ENCODE peak calls at places on chromosomes 6 and 20, in eight cellular contexts. One of them, this sample, is unnamed.

GRCh38 chr20:6956056-6956455 is 188.6 kb downstream of the BMP2 start:
- DNase-seq in MM.1S: no peak
- DNase-seq in GM23338: no peak
- DNase-seq in OCI-LY7: no peak
- DNase-seq in SK-N-SH: no peak
- DNase-seq in GM23248: no peak
- DNase-seq in H9: no peak
- DNase-seq in trophoblast cell: no peak
- DNase-seq in this sample: no peak

GRCh38 chr6:158031445-158032353 is 50.0 kb downstream of the SYNJ2 start:
- DNase-seq in MM.1S: no peak
- DNase-seq in GM23338: no peak
- DNase-seq in OCI-LY7: no peak
- DNase-seq in SK-N-SH: peak; percentile 54
- DNase-seq in GM23248: peak; percentile 96
- DNase-seq in H9: no peak
- DNase-seq in trophoblast cell: peak; percentile 41
- DNase-seq in this sample: peak; percentile 82

GRCh38 chr6:33686981-33687975 is 24.2 kb downstream of the UQCC2 start:
- DNase-seq in MM.1S: no peak
- DNase-seq in GM23338: no peak
- DNase-seq in OCI-LY7: no peak
- DNase-seq in SK-N-SH: peak; percentile 27
- DNase-seq in GM23248: no peak
- DNase-seq in H9: no peak
- DNase-seq in trophoblast cell: no peak
- DNase-seq in this sample: no peak

GRCh38 chr6:17454316-17455005 is 61.1 kb downstream of the CAP2 start:
- DNase-seq in MM.1S: no peak
- DNase-seq in GM23338: no peak
- DNase-seq in OCI-LY7: no peak
- DNase-seq in SK-N-SH: no peak
- DNase-seq in GM23248: peak; percentile 66
- DNase-seq in H9: no peak
- DNase-seq in trophoblast cell: no peak
- DNase-seq in this sample: no peak

GRCh38 chr20:50722466-50723155 is 8.8 kb upstream of the PARD6B start:
- DNase-seq in MM.1S: no peak
- DNase-seq in GM23338: no peak
- DNase-seq in OCI-LY7: no peak
- DNase-seq in SK-N-SH: no peak
- DNase-seq in GM23248: no peak
- DNase-seq in H9: no peak
- DNase-seq in trophoblast cell: no peak
- DNase-seq in this sample: no peak

GRCh38 chr6:43978473-43979360 is 148.5 kb downstream of the MRPL14 start:
- DNase-seq in MM.1S: no peak
- DNase-seq in GM23338: no peak
- DNase-seq in OCI-LY7: no peak
- DNase-seq in SK-N-SH: no peak
- DNase-seq in GM23248: peak; percentile 83
- DNase-seq in H9: peak; percentile 26
- DNase-seq in trophoblast cell: no peak
- DNase-seq in this sample: no peak

GRCh38 chr20:62367483-62368302 is 581 bp upstream of the LAMA5 start:
- DNase-seq in MM.1S: no peak
- DNase-seq in GM23338: peak; percentile 70
- DNase-seq in OCI-LY7: peak; percentile 66
- DNase-seq in SK-N-SH: peak; percentile 68
- DNase-seq in GM23248: no peak
- DNase-seq in H9: peak; percentile 74
- DNase-seq in trophoblast cell: peak; percentile 75
- DNase-seq in this sample: no peak

GRCh38 chr6:167240034-167240541 is 51.0 kb upstream of the UNC93A start:
- DNase-seq in MM.1S: no peak
- DNase-seq in GM23338: no peak
- DNase-seq in OCI-LY7: no peak
- DNase-seq in SK-N-SH: no peak
- DNase-seq in GM23248: no peak
- DNase-seq in H9: no peak
- DNase-seq in trophoblast cell: no peak
- DNase-seq in this sample: no peak

GRCh38 chr6:121857551-121857950 is 422.1 kb downstream of the GJA1 start:
- DNase-seq in MM.1S: no peak
- DNase-seq in GM23338: peak; percentile 30
- DNase-seq in OCI-LY7: no peak
- DNase-seq in SK-N-SH: no peak
- DNase-seq in GM23248: no peak
- DNase-seq in H9: peak; percentile 37
- DNase-seq in trophoblast cell: no peak
- DNase-seq in this sample: no peak

GRCh38 chr20:10359621-10360040 is 74.4 kb downstream of the MKKS start:
- DNase-seq in MM.1S: no peak
- DNase-seq in GM23338: no peak
- DNase-seq in OCI-LY7: no peak
- DNase-seq in SK-N-SH: no peak
- DNase-seq in GM23248: no peak
- DNase-seq in H9: no peak
- DNase-seq in trophoblast cell: no peak
- DNase-seq in this sample: no peak

GRCh38 chr6:78993955-78994354 is 84.1 kb downstream of the PHIP start:
- DNase-seq in MM.1S: no peak
- DNase-seq in GM23338: no peak
- DNase-seq in OCI-LY7: no peak
- DNase-seq in SK-N-SH: no peak
- DNase-seq in GM23248: no peak
- DNase-seq in H9: no peak
- DNase-seq in trophoblast cell: no peak
- DNase-seq in this sample: no peak

GRCh38 chr20:50190251-50191064 is at the start of gene CEBPB:
- DNase-seq in MM.1S: peak; percentile 70
- DNase-seq in GM23338: peak; percentile 95
- DNase-seq in OCI-LY7: peak; percentile 90
- DNase-seq in SK-N-SH: peak; percentile 100
- DNase-seq in GM23248: peak; percentile 94
- DNase-seq in H9: peak; percentile 94
- DNase-seq in trophoblast cell: peak; percentile 91
- DNase-seq in this sample: peak; percentile 96

GRCh38 chr20:3672864-3673550 is 8.8 kb downstream of the ADAM33 start:
- DNase-seq in MM.1S: no peak
- DNase-seq in GM23338: peak; percentile 47
- DNase-seq in OCI-LY7: no peak
- DNase-seq in SK-N-SH: no peak
- DNase-seq in GM23248: no peak
- DNase-seq in H9: no peak
- DNase-seq in trophoblast cell: no peak
- DNase-seq in this sample: no peak

GRCh38 chr6:70847685-70848084 is 109.2 kb downstream of the B3GAT2 start:
- DNase-seq in MM.1S: no peak
- DNase-seq in GM23338: no peak
- DNase-seq in OCI-LY7: no peak
- DNase-seq in SK-N-SH: no peak
- DNase-seq in GM23248: no peak
- DNase-seq in H9: no peak
- DNase-seq in trophoblast cell: no peak
- DNase-seq in this sample: no peak

GRCh38 chr6:117425431-117426153 is at the start of gene ROS1:
- DNase-seq in MM.1S: no peak
- DNase-seq in GM23338: no peak
- DNase-seq in OCI-LY7: no peak
- DNase-seq in SK-N-SH: no peak
- DNase-seq in GM23248: no peak
- DNase-seq in H9: no peak
- DNase-seq in trophoblast cell: no peak
- DNase-seq in this sample: no peak

GRCh38 chr6:149719531-149719930 is 1.6 kb upstream of the LATS1 start:
- DNase-seq in MM.1S: no peak
- DNase-seq in GM23338: no peak
- DNase-seq in OCI-LY7: no peak
- DNase-seq in SK-N-SH: no peak
- DNase-seq in GM23248: no peak
- DNase-seq in H9: no peak
- DNase-seq in trophoblast cell: no peak
- DNase-seq in this sample: no peak

GRCh38 chr6:32659856-32660595 is 6.4 kb downstream of the HLA-DQB1 start:
- DNase-seq in MM.1S: peak; percentile 79
- DNase-seq in GM23338: no peak
- DNase-seq in OCI-LY7: peak; percentile 89
- DNase-seq in SK-N-SH: no peak
- DNase-seq in GM23248: no peak
- DNase-seq in H9: no peak
- DNase-seq in trophoblast cell: no peak
- DNase-seq in this sample: no peak

GRCh38 chr6:44263357-44264100 is 1.8 kb downstream of the NFKBIE start:
- DNase-seq in MM.1S: peak; percentile 49
- DNase-seq in GM23338: peak; percentile 49
- DNase-seq in OCI-LY7: peak; percentile 40
- DNase-seq in SK-N-SH: no peak
- DNase-seq in GM23248: no peak
- DNase-seq in H9: no peak
- DNase-seq in trophoblast cell: no peak
- DNase-seq in this sample: no peak

GRCh38 chr6:52876056-52876787 is 33.3 kb downstream of the GSTA3 start:
- DNase-seq in MM.1S: peak; percentile 81
- DNase-seq in GM23338: no peak
- DNase-seq in OCI-LY7: no peak
- DNase-seq in SK-N-SH: no peak
- DNase-seq in GM23248: peak; percentile 8
- DNase-seq in H9: no peak
- DNase-seq in trophoblast cell: no peak
- DNase-seq in this sample: no peak

GRCh38 chr6:86871681-86872080 is 65.6 kb upstream of the HTR1E start:
- DNase-seq in MM.1S: peak; percentile 30
- DNase-seq in GM23338: no peak
- DNase-seq in OCI-LY7: no peak
- DNase-seq in SK-N-SH: no peak
- DNase-seq in GM23248: no peak
- DNase-seq in H9: no peak
- DNase-seq in trophoblast cell: peak; percentile 17
- DNase-seq in this sample: no peak

GRCh38 chr20:62704341-62704948 is 4.2 kb upstream of the NTSR1 start:
- DNase-seq in MM.1S: no peak
- DNase-seq in GM23338: no peak
- DNase-seq in OCI-LY7: no peak
- DNase-seq in SK-N-SH: peak; percentile 85
- DNase-seq in GM23248: peak; percentile 92
- DNase-seq in H9: no peak
- DNase-seq in trophoblast cell: no peak
- DNase-seq in this sample: peak; percentile 31

GRCh38 chr6:55941713-55942112 is 66.3 kb upstream of the BMP5 start:
- DNase-seq in MM.1S: no peak
- DNase-seq in GM23338: peak; percentile 13
- DNase-seq in OCI-LY7: no peak
- DNase-seq in SK-N-SH: no peak
- DNase-seq in GM23248: peak; percentile 6
- DNase-seq in H9: no peak
- DNase-seq in trophoblast cell: no peak
- DNase-seq in this sample: no peak

GRCh38 chr20:31670371-31671228 is 32.9 kb downstream of the COX4I2 start:
- DNase-seq in MM.1S: no peak
- DNase-seq in GM23338: no peak
- DNase-seq in OCI-LY7: no peak
- DNase-seq in SK-N-SH: no peak
- DNase-seq in GM23248: no peak
- DNase-seq in H9: no peak
- DNase-seq in trophoblast cell: no peak
- DNase-seq in this sample: no peak

GRCh38 chr6:119431799-119432198 is 82.2 kb upstream of the MAN1A1 start:
- DNase-seq in MM.1S: no peak
- DNase-seq in GM23338: no peak
- DNase-seq in OCI-LY7: no peak
- DNase-seq in SK-N-SH: no peak
- DNase-seq in GM23248: no peak
- DNase-seq in H9: no peak
- DNase-seq in trophoblast cell: no peak
- DNase-seq in this sample: no peak
- H2AFZ ChIP-seq in MM.1S: no peak overlapping the region
- H2AFZ ChIP-seq in GM23338: no peak overlapping the region
- H2AFZ ChIP-seq in OCI-LY7: no peak overlapping the region
- H2AFZ ChIP-seq in SK-N-SH: no peak overlapping the region
- H2AFZ ChIP-seq in GM23248: no peak overlapping the region
- H2AFZ ChIP-seq in H9: no peak overlapping the region
- H2AFZ ChIP-seq in trophoblast cell: no peak overlapping the region
- H2AFZ ChIP-seq in this sample: no peak overlapping the region

DNA sequence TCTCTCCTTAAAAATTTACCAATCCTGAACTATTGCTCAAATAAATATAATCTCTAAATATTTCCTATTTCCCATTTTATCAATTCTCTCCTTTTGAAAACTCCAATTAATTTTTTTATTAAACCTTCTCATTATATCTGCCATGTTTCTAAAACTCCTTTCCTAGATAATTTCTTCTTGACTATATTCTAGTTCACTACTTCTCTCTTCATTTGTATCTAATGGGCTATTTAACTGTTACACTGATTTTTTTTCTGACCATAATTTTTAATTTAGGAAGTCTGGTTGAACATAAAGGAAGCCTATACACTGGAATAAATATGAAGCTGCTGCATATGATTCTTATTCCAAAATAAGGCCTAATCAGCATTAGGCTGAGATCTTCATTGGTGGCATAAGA is 96.3 kb upstream of the PLN start:
- DNase-seq in MM.1S: no peak
- DNase-seq in GM23338: no peak
- DNase-seq in OCI-LY7: no peak
- DNase-seq in SK-N-SH: no peak
- DNase-seq in GM23248: no peak
- DNase-seq in H9: no peak
- DNase-seq in trophoblast cell: no peak
- DNase-seq in this sample: no peak
- H2AFZ ChIP-seq in MM.1S: no peak overlapping the region
- H2AFZ ChIP-seq in GM23338: no peak overlapping the region
- H2AFZ ChIP-seq in OCI-LY7: no peak overlapping the region
- H2AFZ ChIP-seq in SK-N-SH: no peak overlapping the region
- H2AFZ ChIP-seq in GM23248: no peak overlapping the region
- H2AFZ ChIP-seq in H9: no peak overlapping the region
- H2AFZ ChIP-seq in trophoblast cell: no peak overlapping the region
- H2AFZ ChIP-seq in this sample: no peak overlapping the region

DNA sequence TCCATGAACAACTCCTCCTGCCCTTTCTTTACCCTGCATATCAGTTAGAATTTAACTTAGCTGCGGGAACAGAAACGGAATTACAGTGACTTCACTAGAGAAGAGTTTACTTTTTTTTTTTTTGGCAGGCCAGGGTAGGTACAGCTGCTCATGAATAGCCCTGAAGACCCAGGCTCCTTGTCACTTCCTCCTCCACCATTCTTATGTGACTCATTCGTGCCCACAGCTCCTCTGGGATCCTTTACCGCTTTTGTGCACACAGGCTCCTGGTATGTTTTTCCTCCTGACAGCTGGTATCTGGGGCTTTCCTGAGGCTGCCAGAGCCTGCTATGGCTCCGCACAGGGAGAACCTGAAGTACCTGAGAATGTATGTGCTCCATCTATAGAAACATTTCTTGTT is 3.9 kb upstream of the KCNS1 start:
- DNase-seq in MM.1S: no peak
- DNase-seq in GM23338: no peak
- DNase-seq in OCI-LY7: no peak
- DNase-seq in SK-N-SH: no peak
- DNase-seq in GM23248: peak; percentile 72
- DNase-seq in H9: no peak
- DNase-seq in trophoblast cell: peak; percentile 85
- DNase-seq in this sample: no peak
- H2AFZ ChIP-seq in MM.1S: no peak overlapping the region
- H2AFZ ChIP-seq in GM23338: peak overlapping the region; percentile 52
- H2AFZ ChIP-seq in OCI-LY7: no peak overlapping the region
- H2AFZ ChIP-seq in SK-N-SH: peak overlapping the region; percentile 60
- H2AFZ ChIP-seq in GM23248: no peak overlapping the region
- H2AFZ ChIP-seq in H9: no peak overlapping the region
- H2AFZ ChIP-seq in trophoblast cell: no peak overlapping the region
- H2AFZ ChIP-seq in this sample: no peak overlapping the region

GRCh38 chr6:37705239-37706051 is 7.8 kb upstream of the MDGA1 start:
- DNase-seq in MM.1S: peak; percentile 45
- DNase-seq in GM23338: peak; percentile 96
- DNase-seq in OCI-LY7: no peak
- DNase-seq in SK-N-SH: peak; percentile 86
- DNase-seq in GM23248: peak; percentile 94
- DNase-seq in H9: peak; percentile 93
- DNase-seq in trophoblast cell: peak; percentile 34
- DNase-seq in this sample: peak; percentile 87
- H2AFZ ChIP-seq in MM.1S: peak overlapping the region; percentile 91
- H2AFZ ChIP-seq in GM23338: peak overlapping the region; percentile 91
- H2AFZ ChIP-seq in OCI-LY7: no peak overlapping the region
- H2AFZ ChIP-seq in SK-N-SH: peak overlapping the region; percentile 11
- H2AFZ ChIP-seq in GM23248: peak overlapping the region; percentile 86
- H2AFZ ChIP-seq in H9: peak overlapping the region; percentile 25
- H2AFZ ChIP-seq in trophoblast cell: peak overlapping the region; percentile 73
- H2AFZ ChIP-seq in this sample: peak overlapping the region; percentile 94